ENCODE peak calls at places on chromosomes 2 and 18, in four cellular contexts. One of them, this sample, is unnamed.

GRCh38 chr2:122843503-122843902 is 1088.1 kb downstream of the TSN start:
- DNase-seq in fibroblast of mammary gland: no peak
- DNase-seq in osteoblast: no peak
- DNase-seq in WTC11: no peak
- DNase-seq in this sample: no peak

GRCh38 chr2:178579006-178579405 is 98.7 kb downstream of the PLEKHA3 start:
- DNase-seq in osteoblast: peak
- DNase-seq in WTC11: no peak
- DNase-seq in fibroblast of mammary gland: peak
- DNase-seq in this sample: peak

GRCh38 chr2:205612661-205613060 is 69.6 kb upstream of the NRP2 start:
- DNase-seq in WTC11: no peak
- DNase-seq in osteoblast: no peak
- DNase-seq in fibroblast of mammary gland: no peak
- DNase-seq in this sample: no peak

GRCh38 chr2:208142255-208142924 is 3.6 kb downstream of the CRYGB start:
- DNase-seq in fibroblast of mammary gland: peak
- DNase-seq in osteoblast: no peak
- DNase-seq in WTC11: no peak
- DNase-seq in this sample: no peak

GRCh38 chr2:199659207-199659606 is 191.8 kb downstream of the FTCDNL1 start:
- DNase-seq in WTC11: peak
- DNase-seq in fibroblast of mammary gland: peak
- DNase-seq in osteoblast: peak
- DNase-seq in this sample: no peak

GRCh38 chr2:240353086-240353798 is 82.2 kb upstream of the GPC1 start:
- DNase-seq in osteoblast: peak
- DNase-seq in fibroblast of mammary gland: no peak
- DNase-seq in WTC11: no peak
- DNase-seq in this sample: no peak

GRCh38 chr2:146804288-146804687 is 1040.5 kb upstream of the ACVR2A start:
- DNase-seq in osteoblast: no peak
- DNase-seq in fibroblast of mammary gland: no peak
- DNase-seq in WTC11: no peak
- DNase-seq in this sample: no peak

GRCh38 chr2:207807516-207807915 is 37.8 kb upstream of the FZD5 start:
- DNase-seq in fibroblast of mammary gland: no peak
- DNase-seq in osteoblast: no peak
- DNase-seq in WTC11: no peak
- DNase-seq in this sample: no peak

GRCh38 chr2:237156131-237156856 is 70.6 kb downstream of the COPS8 start:
- DNase-seq in fibroblast of mammary gland: peak
- DNase-seq in WTC11: no peak
- DNase-seq in osteoblast: peak
- DNase-seq in this sample: peak

GRCh38 chr2:164542584-164543021 is 78.7 kb downstream of the GRB14 start:
- DNase-seq in fibroblast of mammary gland: peak
- DNase-seq in WTC11: no peak
- DNase-seq in osteoblast: no peak
- DNase-seq in this sample: peak

GRCh38 chr18:64132871-64133270 is 16.0 kb downstream of the LINC00305 start:
- DNase-seq in WTC11: no peak
- DNase-seq in osteoblast: no peak
- DNase-seq in fibroblast of mammary gland: no peak
- DNase-seq in this sample: no peak

GRCh38 chr2:151632993-151633592 is 101.2 kb downstream of the NEB start:
- DNase-seq in fibroblast of mammary gland: peak
- DNase-seq in WTC11: no peak
- DNase-seq in osteoblast: no peak
- DNase-seq in this sample: no peak

GRCh38 chr2:185610301-185610700 is 128.3 kb upstream of the FSIP2 start:
- DNase-seq in osteoblast: no peak
- DNase-seq in WTC11: no peak
- DNase-seq in fibroblast of mammary gland: no peak
- DNase-seq in this sample: no peak

GRCh38 chr2:11022874-11023273 is 111.1 kb downstream of the KCNF1 start:
- DNase-seq in osteoblast: no peak
- DNase-seq in WTC11: no peak
- DNase-seq in fibroblast of mammary gland: no peak
- DNase-seq in this sample: no peak

GRCh38 chr2:234747833-234748559 is 203.8 kb upstream of the SH3BP4 start:
- DNase-seq in WTC11: no peak
- DNase-seq in fibroblast of mammary gland: peak
- DNase-seq in osteoblast: no peak
- DNase-seq in this sample: no peak

GRCh38 chr2:234741976-234742375 is 209.8 kb upstream of the SH3BP4 start:
- DNase-seq in osteoblast: no peak
- DNase-seq in fibroblast of mammary gland: peak
- DNase-seq in WTC11: no peak
- DNase-seq in this sample: no peak

GRCh38 chr2:234747032-234747431 is 204.8 kb upstream of the SH3BP4 start:
- DNase-seq in fibroblast of mammary gland: peak
- DNase-seq in osteoblast: no peak
- DNase-seq in WTC11: no peak
- DNase-seq in this sample: no peak

DNA sequence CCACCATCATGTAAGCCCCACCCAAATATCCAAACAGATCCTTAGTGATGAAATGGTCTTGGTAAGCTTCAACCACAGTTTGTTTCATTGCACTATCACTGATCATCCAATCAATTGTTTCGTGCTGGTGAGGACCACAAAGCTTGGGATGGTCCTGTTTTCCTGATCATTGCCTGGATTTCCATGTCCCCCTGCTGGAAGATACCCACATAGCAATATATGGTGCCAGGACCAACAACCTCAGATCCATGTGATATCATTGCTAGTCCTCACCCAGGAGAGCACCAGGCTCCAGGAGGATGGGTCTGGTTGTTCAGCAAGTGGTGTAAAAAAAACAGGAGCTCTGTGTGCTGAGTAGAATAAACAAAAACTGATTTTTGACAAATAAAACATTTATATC is 206.5 kb upstream of the SH3BP4 start:
- DNase-seq in fibroblast of mammary gland: no peak
- DNase-seq in WTC11: no peak
- DNase-seq in osteoblast: no peak
- DNase-seq in this sample: no peak
- TF ChIP-seq CTCF in fibroblast of mammary gland: peak
- TF ChIP-seq CTCF in WTC11: peak
- TF ChIP-seq CTCF in osteoblast: no peak
- TF ChIP-seq CTCF in this sample: peak

DNA sequence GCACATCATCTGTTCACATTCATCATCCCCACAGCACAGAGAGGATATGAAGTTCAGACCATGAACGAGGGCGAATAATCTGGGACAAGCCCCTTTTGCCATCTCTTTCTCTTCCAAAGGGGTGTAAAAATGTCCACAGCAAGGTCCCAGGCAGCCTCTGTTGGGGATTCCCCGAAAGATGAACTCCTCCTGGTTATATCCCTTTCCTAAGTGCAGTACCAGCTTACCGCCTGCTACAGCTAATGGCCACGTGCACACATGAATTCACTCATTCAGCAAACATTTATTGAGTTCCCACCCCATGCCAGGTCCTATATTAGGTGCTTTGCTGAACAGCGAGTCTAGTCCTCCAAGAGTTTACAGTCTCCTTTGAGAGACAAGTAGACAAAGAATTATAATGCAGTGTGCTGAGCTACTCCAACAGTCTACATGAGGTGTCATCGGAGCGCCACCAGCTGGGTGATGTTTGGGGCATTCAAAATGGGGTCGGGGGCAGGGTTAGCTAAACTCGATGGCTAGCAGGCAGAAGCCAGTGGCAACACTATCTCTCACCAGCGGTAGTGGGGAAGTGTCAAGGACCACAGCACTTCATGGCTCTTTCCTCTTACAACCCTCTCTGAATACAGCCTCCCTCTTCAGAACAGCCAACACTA is 228.9 kb downstream of the TMEM163 start:
- DNase-seq in WTC11: peak
- DNase-seq in osteoblast: no peak
- DNase-seq in fibroblast of mammary gland: no peak
- DNase-seq in this sample: no peak
- TF ChIP-seq CTCF in WTC11: no peak
- TF ChIP-seq CTCF in osteoblast: no peak
- TF ChIP-seq CTCF in fibroblast of mammary gland: no peak
- TF ChIP-seq CTCF in this sample: no peak

GRCh38 chr18:22817844-22818243 is 115.3 kb upstream of the RBBP8 start:
- DNase-seq in osteoblast: no peak
- DNase-seq in WTC11: no peak
- DNase-seq in fibroblast of mammary gland: peak
- DNase-seq in this sample: no peak

GRCh38 chr18:22814329-22814703 is 118.8 kb upstream of the RBBP8 start:
- DNase-seq in WTC11: no peak
- DNase-seq in fibroblast of mammary gland: no peak
- DNase-seq in osteoblast: peak
- DNase-seq in this sample: no peak

GRCh38 chr18:22816266-22817176 is 116.6 kb upstream of the RBBP8 start:
- DNase-seq in osteoblast: no peak
- DNase-seq in fibroblast of mammary gland: no peak
- DNase-seq in WTC11: no peak
- DNase-seq in this sample: no peak

DNA sequence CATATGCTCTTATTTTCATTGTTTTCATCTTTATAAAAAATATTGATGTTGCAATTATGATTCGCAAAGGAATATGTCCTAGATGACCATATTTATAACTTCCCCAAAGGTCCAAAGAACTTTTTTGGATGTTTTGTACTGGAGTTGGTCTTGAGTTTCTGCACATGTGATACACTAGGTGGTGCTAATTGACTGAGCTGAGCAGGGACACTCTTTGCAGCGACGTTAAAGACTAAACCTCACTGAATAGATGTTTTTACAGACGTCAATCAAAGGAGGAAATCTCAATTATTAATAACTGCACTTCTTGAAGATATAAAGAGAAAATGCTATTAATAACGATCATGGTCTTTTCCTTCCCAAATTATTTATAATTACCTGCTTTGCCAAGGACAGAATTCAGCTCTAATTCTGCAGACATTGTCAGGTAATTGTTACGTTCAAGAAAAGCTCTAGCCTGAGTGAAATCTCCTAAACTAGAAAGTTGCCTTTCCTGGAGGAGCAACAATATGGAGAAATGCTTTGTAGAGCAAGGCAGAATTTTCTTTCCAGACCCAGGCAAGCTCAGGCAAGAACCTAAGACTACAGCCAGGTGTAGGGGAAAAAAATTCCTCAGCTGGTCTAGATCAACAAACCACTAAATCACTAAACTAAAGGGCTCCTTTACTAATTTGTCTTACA is 119.3 kb upstream of the RBBP8 start:
- DNase-seq in osteoblast: no peak
- DNase-seq in fibroblast of mammary gland: peak
- DNase-seq in WTC11: no peak
- DNase-seq in this sample: peak
- TF ChIP-seq CTCF in osteoblast: peak
- TF ChIP-seq CTCF in fibroblast of mammary gland: peak
- TF ChIP-seq CTCF in WTC11: no peak
- TF ChIP-seq CTCF in this sample: peak

GRCh38 chr2:24385366-24385765 is 25.0 kb upstream of the ITSN2 start:
- DNase-seq in fibroblast of mammary gland: no peak
- DNase-seq in WTC11: no peak
- DNase-seq in osteoblast: no peak
- DNase-seq in this sample: no peak

GRCh38 chr2:24380687-24381271 is 20.4 kb upstream of the ITSN2 start:
- DNase-seq in WTC11: no peak
- DNase-seq in fibroblast of mammary gland: no peak
- DNase-seq in osteoblast: no peak
- DNase-seq in this sample: no peak

GRCh38 chr2:24382363-24383021 is 22.2 kb upstream of the ITSN2 start:
- DNase-seq in WTC11: peak
- DNase-seq in osteoblast: peak
- DNase-seq in fibroblast of mammary gland: peak
- DNase-seq in this sample: peak
- TF ChIP-seq CTCF in WTC11: peak
- TF ChIP-seq CTCF in osteoblast: peak
- TF ChIP-seq CTCF in fibroblast of mammary gland: peak
- TF ChIP-seq CTCF in this sample: peak

GRCh38 chr18:7330041-7330440 is 99.2 kb downstream of the LRRC30 start:
- DNase-seq in fibroblast of mammary gland: no peak
- DNase-seq in osteoblast: no peak
- DNase-seq in WTC11: no peak
- DNase-seq in this sample: no peak
- TF ChIP-seq CTCF in fibroblast of mammary gland: no peak
- TF ChIP-seq CTCF in osteoblast: no peak
- TF ChIP-seq CTCF in WTC11: no peak
- TF ChIP-seq CTCF in this sample: no peak

DNA sequence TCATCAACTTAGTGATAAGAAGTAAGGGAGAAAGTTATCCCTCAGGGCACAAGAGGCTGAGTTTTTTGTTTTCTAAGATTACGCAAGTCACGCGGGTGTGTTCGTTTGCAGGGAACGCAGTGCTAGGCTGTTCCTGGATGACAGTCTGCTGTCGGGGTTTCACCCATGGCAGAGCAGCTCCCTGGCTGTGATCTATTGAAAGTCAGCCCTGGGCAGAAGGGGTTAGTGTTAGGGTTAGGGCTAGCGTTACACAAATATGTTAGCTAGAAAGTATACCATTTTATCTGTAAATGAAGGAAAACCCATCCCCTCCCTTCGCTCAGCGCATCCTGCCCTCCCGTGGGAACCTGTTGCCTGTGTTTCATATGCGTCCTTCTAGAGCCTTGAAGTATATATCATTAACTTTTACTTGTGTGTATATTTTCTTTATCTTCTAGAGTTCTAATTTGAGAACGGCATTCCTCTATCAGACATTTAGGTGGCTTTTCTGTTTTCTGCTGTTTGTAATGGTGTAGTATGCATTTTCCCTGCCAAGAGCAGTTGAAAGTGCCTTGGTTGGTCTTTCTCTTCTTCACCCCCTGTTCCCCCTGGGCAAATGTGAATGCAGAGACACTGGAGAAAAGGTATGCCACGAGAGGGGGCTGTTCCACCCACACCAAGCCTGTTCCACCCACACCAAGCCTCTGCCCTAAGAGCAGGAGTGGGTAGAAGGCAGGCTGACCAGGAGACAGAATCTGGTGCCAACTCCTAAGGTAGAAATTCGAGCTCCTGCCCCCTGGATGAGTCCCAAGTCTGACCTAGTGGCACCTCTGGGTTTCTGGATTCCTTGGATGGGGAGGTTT is 47.0 kb downstream of the ARMC9 start:
- DNase-seq in osteoblast: no peak
- DNase-seq in WTC11: no peak
- DNase-seq in fibroblast of mammary gland: no peak
- DNase-seq in this sample: no peak
- TF ChIP-seq CTCF in osteoblast: no peak
- TF ChIP-seq CTCF in WTC11: no peak
- TF ChIP-seq CTCF in fibroblast of mammary gland: peak
- TF ChIP-seq CTCF in this sample: peak